ENCODE peak calls at places on chromosomes 2 and 18, in five cellular contexts. N is MM.1S, W is hepatocyte, B is astrocyte, X is endothelial cell of umbilical vein. U is an unnamed sample.
A peak's percentile ranks its signal among the peaks of the same experiment; 100 is the strongest.

GRCh38 chr18:73948497-73948896 is 199.1 kb downstream of the FBXO15 start:
- DNase-seq in W (no peak), N (no peak), B (peak; percentile 75), X (no peak), U (no peak)

GRCh38 chr18:46413684-46414083 is 243.3 kb downstream of the LOXHD1 start:
- DNase-seq in N (no peak), B (no peak), W (no peak), X (no peak), U (no peak)

GRCh38 chr2:28639836-28640235 is 111.8 kb upstream of the PPP1CB start:
- DNase-seq in X (no peak), B (no peak), N (peak; percentile 54), W (peak; percentile 66), U (peak; percentile 72)

GRCh38 chr2:127679680-127680361 is 4.5 kb upstream of the LIMS2 start:
- DNase-seq in B (no peak), X (no peak), W (no peak), N (no peak), U (no peak)

GRCh38 chr2:8656160-8656641 is 25.7 kb upstream of the ID2 start:
- DNase-seq in N (no peak), X (no peak), B (peak; percentile 64), W (peak; percentile 50), U (no peak)

GRCh38 chr18:11736656-11737055 is 47.6 kb downstream of the GNAL start:
- DNase-seq in B (no peak), N (no peak), X (no peak), W (no peak), U (no peak)

GRCh38 chr18:2571200-2572143 is at the start of the genes METTL4 and NDC80:
- DNase-seq in W (peak; percentile 91), X (peak; percentile 96), N (peak; percentile 92), B (peak; percentile 76), U (peak; percentile 86)

GRCh38 chr18:2400701-2401191 is 170.6 kb downstream of the METTL4 start:
- DNase-seq in B (no peak), X (no peak), N (no peak), W (no peak), U (no peak)

GRCh38 chr2:163649080-163649479 is 86.7 kb downstream of the FIGN start:
- DNase-seq in N (no peak), B (no peak), X (no peak), W (no peak), U (no peak)

GRCh38 chr2:72923833-72924352 is 6.6 kb downstream of the EMX1 start:
- DNase-seq in N (no peak), B (no peak), W (peak; percentile 40), X (no peak), U (no peak)
- TF ChIP-seq EZH2 in N (no peak), B (no peak), W (peak; percentile 55), X (no peak), U (no peak)

DNA sequence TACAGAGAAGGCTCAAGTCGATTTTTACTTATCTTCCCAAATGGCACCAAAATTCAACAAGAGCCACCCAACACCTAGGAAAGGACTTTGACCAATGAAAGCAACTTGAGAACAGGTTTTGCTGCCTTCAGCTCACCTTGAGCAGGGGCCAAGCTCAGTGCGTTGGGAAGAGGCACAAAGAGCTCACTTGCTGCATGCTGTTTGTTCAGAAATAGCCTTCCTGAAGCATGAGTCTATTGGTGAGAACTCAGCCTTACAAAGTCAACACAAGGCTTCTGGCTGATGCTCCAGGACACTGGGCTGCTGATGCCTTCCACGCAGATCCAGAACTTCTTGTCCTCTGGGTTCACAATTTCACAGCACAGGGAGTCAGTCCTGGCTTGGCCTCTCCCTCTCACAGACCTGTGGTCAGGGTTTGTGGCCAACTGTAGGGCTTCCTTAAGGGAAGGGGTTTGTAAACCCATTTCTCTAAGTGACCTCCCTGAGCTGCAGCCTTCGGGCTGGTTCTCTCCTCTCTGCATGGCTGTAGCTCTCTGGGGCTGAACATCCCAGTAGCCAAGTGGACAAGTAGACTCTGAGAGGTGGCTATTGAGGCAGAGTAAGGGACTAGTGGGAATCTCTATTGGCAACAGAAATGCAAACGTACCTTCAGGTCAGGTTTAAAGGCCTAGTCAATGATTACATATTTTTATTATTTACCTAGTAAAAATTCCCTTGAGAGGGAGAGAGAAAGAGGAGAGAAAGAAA is 124.7 kb upstream of the GATA6 start:
- DNase-seq in N (no peak), B (no peak), X (no peak), W (peak; percentile 78), U (no peak)
- TF ChIP-seq CTCF in N (no peak), B (no peak), X (no peak), W (no peak), U (no peak)

DNA sequence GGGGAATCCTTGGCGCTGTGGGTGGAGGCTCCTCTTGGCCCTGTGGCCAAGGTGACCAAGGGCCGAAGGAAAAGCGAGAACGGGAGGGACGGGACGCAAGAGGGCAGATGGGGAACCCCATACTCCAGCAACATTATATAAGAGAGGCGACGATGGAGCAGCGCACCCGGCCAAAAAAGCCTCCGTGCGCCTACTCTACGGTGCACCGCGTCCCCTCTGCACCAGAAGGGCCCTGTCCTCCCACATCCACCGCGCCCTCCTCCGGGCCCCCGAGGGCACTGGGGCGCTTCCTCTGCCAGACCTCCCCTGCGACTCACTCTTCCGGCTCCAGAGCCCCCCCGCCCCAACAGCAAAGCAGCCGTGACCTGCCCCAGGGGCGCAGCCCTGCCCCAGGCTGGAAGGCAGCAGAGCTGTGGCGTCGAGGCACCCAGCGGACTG is 106.1 kb upstream of the CD302 start:
- DNase-seq in N (no peak), X (peak; percentile 22), B (no peak), W (no peak), U (no peak)
- TF ChIP-seq EZH2 in N (no peak), X (no peak), B (peak; percentile 61), W (no peak), U (no peak)

DNA sequence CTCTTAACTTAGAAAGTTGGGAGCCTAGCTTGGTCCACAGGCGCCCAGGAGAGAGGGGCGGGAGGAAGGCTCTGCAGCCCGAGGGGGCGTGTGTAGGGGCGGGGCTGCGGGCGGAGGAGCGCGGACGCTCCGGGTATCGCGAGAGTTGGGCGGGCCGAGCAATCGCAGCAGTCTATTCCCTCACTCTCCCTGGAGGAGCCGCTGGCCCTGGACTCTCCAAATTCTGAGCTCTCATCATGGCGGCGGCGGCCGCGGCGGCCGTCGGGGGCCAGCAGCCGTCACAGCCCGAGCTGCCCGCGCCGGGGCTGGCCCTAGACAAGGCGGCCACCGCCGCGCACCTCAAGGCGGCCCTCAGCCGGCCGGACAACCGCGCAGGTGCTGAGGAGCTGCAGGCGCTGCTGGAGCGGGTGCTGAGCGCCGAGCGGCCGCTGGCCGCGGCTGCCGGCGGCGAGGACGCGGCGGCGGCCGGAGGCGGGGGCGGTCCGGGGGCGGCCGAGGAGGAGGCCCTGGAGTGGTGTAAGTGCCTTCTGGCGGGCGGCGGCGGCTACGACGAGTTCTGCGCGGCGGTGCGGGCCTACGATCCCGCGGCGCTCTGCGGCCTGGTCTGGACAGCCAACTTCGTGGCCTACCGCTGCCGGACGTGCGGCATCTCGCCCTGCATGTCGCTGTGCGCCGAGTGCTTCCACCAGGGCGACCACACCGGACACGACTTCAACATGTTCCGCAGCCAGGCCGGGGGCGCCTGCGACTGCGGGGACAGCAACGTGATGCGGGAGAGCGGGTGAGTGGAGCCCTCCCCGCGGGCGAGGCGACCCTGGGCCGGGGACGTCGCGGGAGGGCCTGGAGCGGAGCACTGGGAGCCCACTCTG is at the start of gene UBR3:
- DNase-seq in N (peak; percentile 92), W (peak; percentile 96), X (peak; percentile 94), B (peak; percentile 79), U (peak; percentile 84)
- TF ChIP-seq CTCF in N (no peak), W (no peak), X (no peak), B (no peak), U (no peak)

GRCh38 chr2:132669854-132670103 is 226 bp downstream of the LYPD1 start:
- DNase-seq in W (no peak), N (no peak), B (no peak), X (no peak), U (no peak)
- TF ChIP-seq EZH2 in W (no peak), N (no peak), B (no peak), X (no peak), U (no peak)

GRCh38 chr2:105888625-105889024 is 143.9 kb downstream of the NCK2 start:
- DNase-seq in X (no peak), N (peak; percentile 40), W (no peak), B (no peak), U (no peak)
- TF ChIP-seq CTCF in X (no peak), N (peak; percentile 43), W (no peak), B (no peak), U (peak; percentile 41)

GRCh38 chr18:35835838-35836237 is 136.6 kb upstream of the RMP24 start:
- DNase-seq in N (no peak), B (no peak), X (no peak), W (no peak), U (no peak)
- TF ChIP-seq EZH2 in N (no peak), B (no peak), X (no peak), W (no peak), U (no peak)

U was measured in PC-9.